ENCODE peak calls at places on chromosomes 11 and 22, in six cellular contexts. Z is activated T-cell treated with anti-CD3 and anti-CD28 coated beads for 1 hour; N is T-cell; B is Calu3; K is activated CD4-positive, CD25-positive, alpha-beta regulatory T cell; F is WERI-Rb-1. I is an unnamed sample.

GRCh38 chr11:48047616-48048015 is 67.3 kb downstream of the PTPRJ start:
- DNase-seq in Z (no peak), N (no peak), B (no peak), K (no peak), F (no peak), I (peak; percentile 54)

GRCh38 chr11:93529707-93530467 is 13.3 kb downstream of the SMCO4 start:
- DNase-seq in Z (no peak), N (no peak), B (no peak), K (no peak), F (no peak), I (no peak)

GRCh38 chr22:49956914-49957825 is 3.4 kb upstream of the PIM3 start:
- DNase-seq in Z (no peak), N (no peak), B (no peak), K (no peak), F (no peak), I (no peak)

GRCh38 chr11:47587733-47588326 is 1.4 kb downstream of the FAM180B start:
- DNase-seq in Z (no peak), N (no peak), B (no peak), K (no peak), F (no peak), I (no peak)

GRCh38 chr11:89021339-89021738 is 44.4 kb downstream of the GRM5 start:
- DNase-seq in Z (no peak), N (no peak), B (no peak), K (no peak), F (no peak), I (no peak)

GRCh38 chr11:109641549-109641948 is 219.6 kb downstream of the C11orf87 start:
- DNase-seq in Z (no peak), N (no peak), B (no peak), K (no peak), F (no peak), I (no peak)

GRCh38 chr11:1574256-1575242 is 2.5 kb upstream of the DUSP8 start:
- DNase-seq in Z (peak; percentile 35), N (peak; percentile 65), B (peak; percentile 72), K (peak; percentile 33), F (peak; percentile 49), I (peak; percentile 70)

GRCh38 chr22:19152942-19153883 is 3.1 kb upstream of the GSC2 start:
- DNase-seq in Z (no peak), N (no peak), B (no peak), K (no peak), F (no peak), I (no peak)

GRCh38 chr11:94877446-94878200 is 95.7 kb downstream of the CWC15 start:
- DNase-seq in Z (no peak), N (no peak), B (no peak), K (no peak), F (no peak), I (no peak)

GRCh38 chr11:15913261-15913660 is 443.1 kb downstream of the SOX6 start:
- DNase-seq in Z (no peak), N (no peak), B (no peak), K (no peak), F (no peak), I (no peak)

GRCh38 chr11:64358907-64359711 is at the start of gene RPS6KA4:
- DNase-seq in Z (no peak), N (peak; percentile 43), B (peak; percentile 78), K (peak; percentile 21), F (no peak), I (peak; percentile 95)

GRCh38 chr22:50700387-50701075 is 27.9 kb downstream of the SHANK3 start:
- DNase-seq in Z (no peak), N (no peak), B (no peak), K (no peak), F (no peak), I (no peak)

GRCh38 chr22:37242395-37242918 is 1.6 kb downstream of the RAC2 start:
- DNase-seq in Z (peak; percentile 83), N (peak; percentile 83), B (no peak), K (peak; percentile 81), F (no peak), I (peak; percentile 53)

GRCh38 chr11:75816561-75817239 is 1.7 kb downstream of the UVRAG start:
- DNase-seq in Z (no peak), N (no peak), B (no peak), K (no peak), F (no peak), I (no peak)